ENCODE peak calls at places on chromosomes 13 and 19, in nine cellular contexts. T, Y, M, X, A, P, I, E and O are unnamed samples.
A peak's percentile ranks its signal among the peaks of the same experiment; 100 is the strongest.

GRCh38 chr19:19697589-19697988 is 28.9 kb downstream of the ZNF101 start:
- DNase-seq in T (no peak), Y (no peak), M (no peak), X (no peak), A (no peak), P (no peak), I (no peak), E (no peak), O (no peak)

GRCh38 chr19:48836089-48837017 is at the start of gene HSD17B14:
- DNase-seq in T (peak; percentile 17), Y (peak; percentile 11), M (peak; percentile 47), X (no peak), A (peak; percentile 83), P (no peak), I (peak; percentile 65), E (no peak), O (no peak)

GRCh38 chr19:40279761-40280607 is 5.2 kb downstream of the AKT2 start:
- DNase-seq in T (peak; percentile 21), Y (no peak), M (no peak), X (no peak), A (no peak), P (no peak), I (no peak), E (no peak), O (no peak)

GRCh38 chr13:59755647-59756290 is 408.0 kb downstream of the DIAPH3 start:
- DNase-seq in T (no peak), Y (no peak), M (no peak), X (no peak), A (no peak), P (no peak), I (no peak), E (no peak), O (no peak)

GRCh38 chr19:12092065-12092867 is 27.7 kb downstream of the ZNF844 start:
- DNase-seq in T (peak; percentile 85), Y (peak; percentile 84), M (peak; percentile 78), X (peak; percentile 44), A (peak; percentile 92), P (peak; percentile 64), I (peak; percentile 85), E (peak; percentile 86), O (no peak)

GRCh38 chr19:30664358-30665058 is 292.3 kb downstream of the ZNF536 start:
- DNase-seq in T (peak; percentile 19), Y (peak; percentile 11), M (peak; percentile 37), X (no peak), A (no peak), P (no peak), I (no peak), E (peak; percentile 4), O (no peak)

GRCh38 chr13:99854376-99854775 is 117.2 kb downstream of the ZIC5 start:
- DNase-seq in T (no peak), Y (no peak), M (no peak), X (no peak), A (no peak), P (no peak), I (no peak), E (no peak), O (no peak)

GRCh38 chr19:40232479-40232878 is 6.0 kb upstream of the CCNP start:
- DNase-seq in T (no peak), Y (no peak), M (no peak), X (no peak), A (no peak), P (no peak), I (no peak), E (no peak), O (no peak)

GRCh38 chr13:95323930-95324662 is 22.8 kb upstream of the ABCC4 start:
- DNase-seq in T (no peak), Y (no peak), M (peak; percentile 41), X (no peak), A (no peak), P (no peak), I (no peak), E (no peak), O (no peak)

GRCh38 chr13:33800646-33801186 is 17.2 kb upstream of the RFC3 start:
- DNase-seq in T (no peak), Y (no peak), M (no peak), X (no peak), A (no peak), P (no peak), I (no peak), E (no peak), O (no peak)

GRCh38 chr13:92967923-92968322 is 258.7 kb upstream of the GPC6 start:
- DNase-seq in T (peak; percentile 37), Y (no peak), M (no peak), X (no peak), A (no peak), P (no peak), I (no peak), E (peak; percentile 16), O (no peak)
- TF ChIP-seq CTCF in T (peak; percentile 35), Y (peak; percentile 35), M (peak; percentile 55), X (no peak), A (no peak), P (peak; percentile 40), I (no peak), E (peak; percentile 46), O (peak; percentile 44)

GRCh38 chr19:18668744-18669523 is 14.5 kb upstream of the CRTC1 start:
- DNase-seq in T (no peak), Y (no peak), M (no peak), X (no peak), A (no peak), P (no peak), I (no peak), E (no peak), O (no peak)

GRCh38 chr19:18668252-18668631 is 15.2 kb upstream of the CRTC1 start:
- DNase-seq in T (no peak), Y (no peak), M (no peak), X (no peak), A (no peak), P (no peak), I (no peak), E (no peak), O (no peak)

GRCh38 chr19:18670313-18670712 is 13.2 kb upstream of the CRTC1 start:
- DNase-seq in T (no peak), Y (no peak), M (peak; percentile 55), X (no peak), A (no peak), P (no peak), I (no peak), E (no peak), O (no peak)

GRCh38 chr19:18669883-18670282 is 13.6 kb upstream of the CRTC1 start:
- DNase-seq in T (no peak), Y (no peak), M (no peak), X (no peak), A (no peak), P (no peak), I (no peak), E (no peak), O (no peak)

DNA sequence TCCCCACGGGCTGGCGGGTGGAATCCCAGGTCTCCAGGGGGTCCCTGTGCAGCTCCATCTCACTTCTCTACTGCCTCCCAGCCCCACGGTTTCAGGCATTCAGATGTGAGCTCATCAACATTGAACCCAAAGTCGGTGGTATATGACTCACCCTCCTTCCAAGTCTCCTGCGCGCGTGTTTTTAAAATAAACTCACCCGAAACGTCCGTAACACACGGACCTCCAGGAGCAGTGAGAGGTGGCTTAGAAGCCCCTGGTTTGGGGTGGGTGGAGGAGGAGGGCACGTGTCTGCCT is 14.0 kb upstream of the CRTC1 start:
- DNase-seq in T (peak; percentile 34), Y (peak; percentile 51), M (no peak), X (no peak), A (no peak), P (no peak), I (no peak), E (peak; percentile 72), O (no peak)
- H3K4me3 ChIP-seq in T (no peak overlapping the region), Y (no peak overlapping the region), M (no peak overlapping the region), X (no peak overlapping the region), A (no peak overlapping the region), P (no peak overlapping the region), I (no peak overlapping the region), E (no peak overlapping the region), O (no peak overlapping the region)

DNA sequence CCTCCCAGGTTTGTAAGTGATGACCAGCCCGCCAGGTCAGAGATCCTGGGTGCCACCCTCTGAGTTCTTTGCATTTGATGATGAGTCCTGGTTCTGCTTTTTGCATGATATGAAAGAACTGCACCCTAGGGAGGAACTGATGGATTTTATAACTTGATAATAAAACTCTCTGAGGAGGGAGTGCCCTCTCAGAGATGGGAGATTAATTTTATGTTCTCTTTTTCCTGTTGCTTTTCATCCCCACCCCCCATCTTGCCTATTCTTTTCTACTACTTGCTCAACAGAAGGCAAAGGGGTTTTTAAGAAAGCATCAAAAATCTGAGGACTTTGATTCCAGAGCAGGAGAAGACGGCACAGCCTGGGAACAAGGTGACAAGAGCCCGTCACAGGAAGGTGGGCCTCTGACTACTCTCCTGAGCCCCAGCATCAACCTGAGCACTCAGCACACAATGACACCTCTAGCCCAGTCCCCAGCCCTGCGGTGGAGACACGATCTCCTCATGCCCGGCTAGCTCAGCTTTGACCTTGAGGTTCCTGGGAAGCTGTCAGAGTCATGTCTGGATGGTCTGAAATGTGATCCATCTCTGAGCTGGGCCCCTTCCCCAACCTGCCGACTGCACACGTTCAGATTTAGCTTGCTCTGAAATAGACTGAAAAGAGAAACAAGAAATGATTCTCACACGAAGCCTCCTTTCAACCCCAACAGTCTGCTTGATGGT is 69.1 kb downstream of the SIAH3 start:
- DNase-seq in T (no peak), Y (no peak), M (no peak), X (no peak), A (no peak), P (no peak), I (no peak), E (no peak), O (no peak)
- TF ChIP-seq CTCF in T (no peak), Y (no peak), M (no peak), X (no peak), A (no peak), P (no peak), I (no peak), E (no peak), O (no peak)

GRCh38 chr19:3098141-3098514 is 4.0 kb downstream of the GNA11 start:
- DNase-seq in T (peak; percentile 47), Y (no peak), M (no peak), X (no peak), A (no peak), P (no peak), I (no peak), E (no peak), O (no peak)

GRCh38 chr19:3098515-3099346 is 4.6 kb downstream of the GNA11 start:
- DNase-seq in T (peak; percentile 30), Y (no peak), M (no peak), X (no peak), A (peak; percentile 83), P (no peak), I (peak; percentile 67), E (peak; percentile 23), O (no peak)

GRCh38 chr19:3096267-3096901 is 2.2 kb downstream of the GNA11 start:
- DNase-seq in T (no peak), Y (no peak), M (no peak), X (no peak), A (no peak), P (no peak), I (no peak), E (no peak), O (no peak)

GRCh38 chr19:3096902-3097326 is 2.8 kb downstream of the GNA11 start:
- DNase-seq in T (no peak), Y (no peak), M (no peak), X (no peak), A (no peak), P (no peak), I (no peak), E (no peak), O (no peak)

DNA sequence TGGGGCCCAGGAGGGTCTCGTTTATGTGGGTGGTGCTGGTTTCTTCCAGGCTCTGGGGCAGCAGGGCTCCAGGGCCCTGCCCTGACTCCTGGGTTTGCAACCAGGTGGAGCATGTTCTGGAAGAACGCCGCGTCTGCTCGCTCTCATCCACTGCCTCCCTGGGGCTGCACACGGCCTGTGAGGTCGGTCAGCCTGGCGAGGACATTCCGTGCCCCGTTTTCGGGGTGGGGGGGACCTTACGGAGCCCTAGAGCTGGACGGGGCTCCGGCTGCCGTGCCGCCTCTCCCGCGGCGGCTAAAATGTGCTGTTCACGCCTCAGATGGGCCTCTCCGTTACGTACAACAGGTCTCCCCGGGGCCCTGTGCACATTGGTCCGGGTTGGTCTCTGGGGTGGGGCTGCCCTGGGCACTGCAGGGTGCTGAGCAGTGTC is 3.3 kb downstream of the GNA11 start:
- DNase-seq in T (no peak), Y (no peak), M (no peak), X (no peak), A (no peak), P (no peak), I (no peak), E (no peak), O (no peak)
- H3K4me3 ChIP-seq in T (peak overlapping the region; percentile 80), Y (no peak overlapping the region), M (no peak overlapping the region), X (peak overlapping the region; percentile 16), A (peak overlapping the region; percentile 39), P (no peak overlapping the region), I (peak overlapping the region; percentile 49), E (no peak overlapping the region), O (peak overlapping the region; percentile 32)